ENCODE peak calls at places on chromosomes 11 and 22, in seven cellular contexts. G is choroid plexus epithelial cell, H is OCI-LY7, I is colonic mucosa, L is stomach, A is Caco-2, V is PC-3. D is an unnamed sample.

GRCh38 chr22:48937032-48937639 is 890.5 kb downstream of the BRD1 start:
- DNase-seq in G (no peak), H (no peak), I (peak), L (peak), A (no peak), V (no peak), D (no peak)

GRCh38 chr11:120400564-120401364 is 64.6 kb downstream of the ARHGEF12 start:
- DNase-seq in G (peak), H (no peak), I (peak), L (no peak), A (no peak), V (peak), D (peak)

GRCh38 chr22:49799431-49800075 is 28.1 kb downstream of the BRD1 start:
- DNase-seq in G (no peak), H (no peak), I (no peak), L (no peak), A (no peak), V (no peak), D (no peak)

GRCh38 chr11:64580387-64580786 is 10.6 kb upstream of the SLC22A12 start:
- DNase-seq in G (no peak), H (no peak), I (no peak), L (no peak), A (no peak), V (no peak), D (peak)

GRCh38 chr11:8786933-8787332 is 104.3 kb downstream of the RPL27A start:
- DNase-seq in G (peak), H (no peak), I (no peak), L (no peak), A (no peak), V (no peak), D (no peak)

GRCh38 chr22:44913198-44913983 is 96.4 kb downstream of the PHF21B start:
- DNase-seq in G (no peak), H (no peak), I (no peak), L (no peak), A (no peak), V (no peak), D (no peak)

GRCh38 chr11:131389582-131389981 is 19.2 kb downstream of the NTM start:
- DNase-seq in G (no peak), H (no peak), I (no peak), L (no peak), A (no peak), V (no peak), D (peak)

GRCh38 chr11:65116370-65117205 is 913 bp downstream of the ZNHIT2 start:
- DNase-seq in G (peak), H (peak), I (peak), L (peak), A (peak), V (peak), D (peak)

GRCh38 chr11:20031155-20032001 is 128.9 kb downstream of the DBX1 start:
- DNase-seq in G (peak), H (no peak), I (no peak), L (no peak), A (peak), V (peak), D (peak)

GRCh38 chr11:30451167-30451566 is 128.3 kb downstream of the ARL14EP start:
- DNase-seq in G (no peak), H (no peak), I (no peak), L (no peak), A (no peak), V (no peak), D (no peak)

GRCh38 chr11:67409261-67409666 is 5.4 kb downstream of the TBC1D10C start:
- DNase-seq in G (no peak), H (peak), I (no peak), L (peak), A (no peak), V (no peak), D (no peak)

GRCh38 chr11:96006016-96006415 is 82.1 kb upstream of the MTMR2 start:
- DNase-seq in G (no peak), H (no peak), I (no peak), L (no peak), A (no peak), V (no peak), D (no peak)

GRCh38 chr22:20585640-20586402 is 78.4 kb downstream of the MED15 start:
- DNase-seq in G (no peak), H (no peak), I (no peak), L (no peak), A (no peak), V (no peak), D (no peak)

GRCh38 chr11:112364962-112365481 is 104.4 kb upstream of the PLET1 start:
- DNase-seq in G (peak), H (no peak), I (no peak), L (no peak), A (no peak), V (peak), D (peak)

GRCh38 chr11:70798296-70798695 is 400.0 kb downstream of the CTTN start:
- DNase-seq in G (no peak), H (no peak), I (no peak), L (no peak), A (no peak), V (no peak), D (no peak)

GRCh38 chr22:31530816-31531180 is 34.5 kb downstream of the SFI1 start:
- DNase-seq in G (peak), H (no peak), I (no peak), L (no peak), A (no peak), V (peak), D (no peak)

GRCh38 chr11:57413681-57414080 is 13.2 kb downstream of the SLC43A3 start:
- DNase-seq in G (no peak), H (no peak), I (no peak), L (no peak), A (no peak), V (peak), D (no peak)

GRCh38 chr11:67611704-67612587 is 5.2 kb downstream of the NDUFV1 start:
- DNase-seq in G (no peak), H (no peak), I (no peak), L (no peak), A (no peak), V (no peak), D (no peak)

GRCh38 chr22:30159561-30160353 is 79.5 kb downstream of the HORMAD2 start:
- DNase-seq in G (peak), H (no peak), I (no peak), L (no peak), A (no peak), V (peak), D (peak)

GRCh38 chr22:16954060-16954403 is 54.0 kb downstream of the GAB4 start:
- DNase-seq in G (no peak), H (no peak), I (no peak), L (no peak), A (no peak), V (no peak), D (no peak)

GRCh38 chr11:1161410-1162152 is 3.8 kb downstream of the MUC5AC start:
- DNase-seq in G (no peak), H (no peak), I (no peak), L (peak), A (no peak), V (no peak), D (no peak)

GRCh38 chr11:87597696-87598095 is 560.0 kb downstream of the TMEM135 start:
- DNase-seq in G (no peak), H (no peak), I (no peak), L (no peak), A (no peak), V (no peak), D (no peak)

GRCh38 chr11:126973051-126973450 is 27.5 kb downstream of the KIRREL3 start:
- DNase-seq in G (no peak), H (no peak), I (no peak), L (no peak), A (no peak), V (no peak), D (no peak)

DNA sequence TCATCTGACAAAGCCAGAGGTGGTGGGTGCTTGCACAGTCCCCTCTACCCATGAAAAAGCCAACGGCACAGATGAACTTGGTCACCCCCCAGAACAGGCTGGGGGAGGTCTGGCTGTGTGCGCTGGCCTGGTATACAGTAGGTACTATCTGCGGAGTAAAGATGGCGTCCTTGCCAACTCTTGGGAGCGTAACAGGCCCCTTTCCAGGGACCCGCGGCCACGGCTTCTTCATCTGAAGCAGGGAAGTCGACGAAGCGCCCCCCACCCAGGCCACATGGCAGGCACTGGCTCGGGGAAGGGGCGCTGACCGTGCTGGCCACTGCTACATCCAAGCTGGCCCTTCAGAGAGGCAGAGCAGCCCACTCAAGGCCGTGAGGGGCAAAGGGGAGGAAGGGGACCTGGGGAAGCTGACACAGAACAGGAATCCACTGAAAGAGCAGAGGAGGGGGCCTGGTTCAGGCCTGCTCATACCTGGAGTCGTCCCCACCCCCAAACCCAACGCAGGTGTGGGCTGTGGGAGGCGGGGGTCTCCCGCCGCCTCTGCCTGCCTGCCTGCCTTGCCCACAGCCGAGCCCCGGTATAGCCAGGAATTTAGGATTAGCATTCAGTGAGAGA is 75.7 kb downstream of the CELSR1 start:
- DNase-seq in G (no peak), H (no peak), I (no peak), L (no peak), A (no peak), V (no peak), D (no peak)
- H3K4me3 ChIP-seq in G (no peak), H (no peak), I (no peak), L (no peak), A (no peak), V (no peak), D (no peak)

DNA sequence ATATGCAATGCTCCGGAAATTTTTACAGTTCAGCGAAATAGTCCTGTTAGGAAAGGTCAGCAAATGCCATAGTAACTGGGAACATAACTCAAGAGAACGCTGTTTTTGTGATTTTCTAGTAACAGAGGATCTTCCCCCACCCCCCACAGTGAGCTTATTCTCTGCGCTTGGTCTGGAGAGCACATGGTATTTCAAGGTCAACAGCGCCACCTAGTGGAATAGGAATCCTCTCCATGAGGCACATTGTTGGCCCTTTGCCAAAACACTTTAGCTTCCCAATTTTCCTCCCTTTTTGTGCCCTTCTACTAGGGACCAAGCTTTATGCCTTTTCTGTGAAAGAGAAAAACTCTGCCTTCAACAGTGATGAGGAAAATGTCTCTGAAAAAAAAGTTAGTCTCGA is 13.2 kb upstream of the OR4C12 start:
- DNase-seq in G (peak), H (peak), I (peak), L (no peak), A (peak), V (peak), D (peak)
- TF ChIP-seq CTCF in G (peak), H (peak), I (no peak), L (no peak), A (peak), V (peak), D (peak)

DNA sequence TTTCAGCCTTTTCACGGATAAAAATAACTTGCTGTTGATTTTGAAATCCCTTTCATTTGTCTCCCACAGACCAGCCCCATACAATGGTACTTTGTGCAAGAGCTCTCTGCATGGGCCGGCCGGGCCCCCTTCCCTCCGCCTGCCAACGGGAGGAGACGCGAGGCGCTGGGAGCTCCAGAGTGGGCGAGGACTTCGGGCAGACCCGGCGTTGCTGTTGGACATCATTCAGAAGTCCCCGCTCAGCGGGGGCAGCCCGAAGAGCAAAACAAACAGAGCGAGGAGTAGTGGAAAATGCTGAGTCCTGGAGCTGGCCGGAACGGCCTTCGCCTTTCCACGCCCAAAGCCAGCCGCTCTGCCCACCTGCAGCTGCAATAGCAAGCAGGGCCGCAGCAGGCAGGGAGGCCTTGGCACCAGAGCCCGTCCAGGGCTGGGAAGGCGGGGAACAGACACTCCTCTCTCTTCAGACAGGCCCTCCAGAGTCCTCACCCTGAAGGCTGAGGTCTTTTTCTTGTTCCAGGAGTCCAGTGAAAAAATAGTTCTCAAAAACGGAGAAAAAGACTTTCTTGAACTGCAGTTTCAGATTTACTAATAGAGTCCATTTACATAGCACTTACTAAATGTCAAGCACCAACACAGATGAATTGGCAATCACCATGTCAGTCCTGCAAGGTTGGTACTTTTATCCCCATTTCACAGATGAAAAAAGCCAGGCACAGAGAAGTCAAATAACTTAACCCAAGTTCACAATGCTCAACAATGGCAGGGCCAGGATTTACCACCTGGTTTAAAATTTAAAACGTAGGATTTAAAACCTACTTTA is 135.5 kb downstream of the ETS1 start:
- DNase-seq in G (peak), H (no peak), I (peak), L (peak), A (no peak), V (no peak), D (peak)
- H3K4me3 ChIP-seq in G (peak), H (no peak), I (no peak), L (peak), A (no peak), V (no peak), D (no peak)

GRCh38 chr11:34140149-34140548 is 34.7 kb downstream of the NAT10 start:
- DNase-seq in G (no peak), H (no peak), I (no peak), L (no peak), A (no peak), V (no peak), D (no peak)
- TF ChIP-seq CTCF in G (no peak), H (no peak), I (no peak), L (no peak), A (no peak), V (no peak), D (no peak)

DNA sequence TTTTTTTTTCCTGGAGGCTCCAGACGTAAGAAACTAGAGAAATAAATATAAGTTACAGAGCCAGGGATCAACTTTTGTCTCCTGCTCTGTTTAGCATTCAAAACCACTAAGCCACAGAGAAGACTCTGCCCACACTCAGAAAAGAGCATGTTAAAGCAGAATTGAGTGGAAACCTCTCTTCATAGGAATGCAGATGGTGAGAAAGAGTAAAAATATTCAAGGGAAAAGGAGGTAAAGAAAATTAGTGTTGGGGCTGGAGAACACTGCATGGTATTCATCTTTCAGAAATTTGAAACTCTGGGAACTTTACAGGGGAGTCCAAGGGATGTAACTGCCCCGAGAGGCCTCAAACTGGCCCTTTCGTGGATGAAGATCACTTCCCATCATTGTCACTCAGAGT is 65.1 kb downstream of the CLMP start:
- DNase-seq in G (peak), H (no peak), I (no peak), L (no peak), A (no peak), V (no peak), D (peak)
- H3K4me3 ChIP-seq in G (no peak), H (no peak), I (no peak), L (no peak), A (no peak), V (no peak), D (no peak)

GRCh38 chr11:118050208-118050891 is 26.5 kb upstream of the TMPRSS4 start:
- DNase-seq in G (no peak), H (no peak), I (no peak), L (peak), A (no peak), V (no peak), D (no peak)

GRCh38 chr11:118051136-118051610 is 25.7 kb upstream of the TMPRSS4 start:
- DNase-seq in G (no peak), H (no peak), I (no peak), L (no peak), A (no peak), V (no peak), D (no peak)

GRCh38 chr11:118051611-118052461 is 25.0 kb upstream of the TMPRSS4 start:
- DNase-seq in G (no peak), H (peak), I (no peak), L (peak), A (peak), V (no peak), D (no peak)

GRCh38 chr11:118054712-118055640 is 21.9 kb upstream of the TMPRSS4 start:
- DNase-seq in G (no peak), H (no peak), I (no peak), L (peak), A (peak), V (no peak), D (no peak)

GRCh38 chr11:118052581-118053206 is 24.2 kb upstream of the TMPRSS4 start:
- DNase-seq in G (no peak), H (no peak), I (no peak), L (peak), A (peak), V (no peak), D (no peak)
- TF ChIP-seq CTCF in G (no peak), H (no peak), I (no peak), L (no peak), A (no peak), V (no peak), D (no peak)

DNA sequence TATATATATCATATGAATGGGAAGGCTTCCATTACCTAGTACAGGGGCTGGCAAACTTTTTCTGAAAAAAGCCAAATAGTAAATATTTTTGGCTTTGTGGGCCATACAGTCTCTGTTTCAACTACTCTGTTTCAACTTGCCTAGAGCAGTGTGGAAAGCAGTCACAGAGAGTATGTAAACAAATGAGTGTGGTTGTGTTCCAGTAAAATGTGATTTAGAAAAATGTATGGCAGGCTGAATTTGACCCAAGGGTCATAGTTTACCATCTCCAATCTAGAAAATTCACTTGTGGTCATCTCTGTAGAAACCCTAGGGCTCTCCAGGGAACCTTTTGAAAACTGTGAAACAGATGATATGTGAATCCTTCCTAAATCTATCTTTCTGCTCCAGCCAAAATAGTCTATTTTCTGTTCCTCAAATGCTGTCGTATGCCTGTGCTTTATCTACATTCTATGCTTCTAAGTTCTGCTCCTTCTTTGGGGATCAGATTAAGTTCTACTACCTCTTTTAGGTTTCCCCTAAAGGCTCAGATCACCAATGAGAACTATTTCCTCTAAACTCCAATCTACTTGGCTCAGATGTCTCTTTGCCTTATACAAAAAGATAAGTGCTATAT is 356.2 kb downstream of the METTL15 start:
- DNase-seq in G (peak), H (no peak), I (no peak), L (no peak), A (no peak), V (no peak), D (peak)
- H3K4me3 ChIP-seq in G (no peak), H (no peak), I (no peak), L (no peak), A (no peak), V (no peak), D (no peak)

D was measured in fibroblast of mammary gland.